ENCODE peak calls at places on chromosomes 11 and 22, in ten cellular contexts. A, I, Q, M, T, U, O, J, Z and D are unnamed samples. For H3K4me1, the result is how much of the 10 kb centered on the place peaks cover.

GRCh38 chr11:2428322-2428795 is 16.0 kb downstream of the TRPM5 start:
- DNase-seq in A (peak), I (peak), Q (no peak), M (peak), T (peak), U (peak), O (peak), J (peak), Z (no peak), D (peak)

GRCh38 chr11:67439321-67440228 is 2.1 kb upstream of the PTPRCAP start:
- DNase-seq in A (no peak), I (no peak), Q (no peak), M (no peak), T (no peak), U (no peak), O (no peak), J (no peak), Z (no peak), D (peak)

GRCh38 chr11:117941163-117941707 is 12.0 kb upstream of the TMPRSS13 start:
- DNase-seq in A (no peak), I (no peak), Q (peak), M (no peak), T (no peak), U (peak), O (peak), J (no peak), Z (no peak), D (peak)

GRCh38 chr11:48036466-48036865 is 56.1 kb downstream of the PTPRJ start:
- DNase-seq in A (no peak), I (no peak), Q (no peak), M (no peak), T (no peak), U (no peak), O (no peak), J (peak), Z (no peak), D (no peak)

GRCh38 chr22:40743740-40744139 is 64.5 kb downstream of the MCHR1 start:
- DNase-seq in A (no peak), I (no peak), Q (no peak), M (no peak), T (no peak), U (no peak), O (no peak), J (no peak), Z (no peak), D (no peak)

GRCh38 chr22:39574779-39575551 is 4.4 kb downstream of the CACNA1I start:
- DNase-seq in A (peak), I (no peak), Q (peak), M (no peak), T (no peak), U (peak), O (no peak), J (peak), Z (no peak), D (no peak)

GRCh38 chr22:46934746-46935491 is 172.5 kb downstream of the TBC1D22A start:
- DNase-seq in A (peak), I (no peak), Q (peak), M (peak), T (no peak), U (peak), O (no peak), J (peak), Z (no peak), D (peak)

GRCh38 chr11:1208361-1209261 is 14.3 kb upstream of the MUC5B start:
- DNase-seq in A (peak), I (no peak), Q (no peak), M (no peak), T (no peak), U (no peak), O (no peak), J (no peak), Z (no peak), D (peak)

GRCh38 chr11:86593833-86594232 is 78.6 kb downstream of the ME3 start:
- DNase-seq in A (no peak), I (no peak), Q (no peak), M (no peak), T (no peak), U (no peak), O (no peak), J (no peak), Z (no peak), D (no peak)

GRCh38 chr11:134524201-134524600 is 112.2 kb upstream of the B3GAT1 start:
- DNase-seq in A (no peak), I (peak), Q (no peak), M (no peak), T (no peak), U (no peak), O (no peak), J (no peak), Z (no peak), D (no peak)

GRCh38 chr11:84097186-84097585 is 811.0 kb upstream of the CCDC90B start:
- DNase-seq in A (no peak), I (no peak), Q (no peak), M (no peak), T (no peak), U (no peak), O (no peak), J (peak), Z (no peak), D (no peak)

GRCh38 chr11:46451759-46452158 is 60.2 kb upstream of the CHRM4 start:
- DNase-seq in A (no peak), I (no peak), Q (no peak), M (no peak), T (no peak), U (no peak), O (no peak), J (no peak), Z (no peak), D (no peak)

GRCh38 chr11:66126808-66127555 is 56.9 kb downstream of the PACS1 start:
- DNase-seq in A (peak), I (peak), Q (peak), M (peak), T (peak), U (peak), O (peak), J (peak), Z (peak), D (peak)

GRCh38 chr11:20608938-20609337 is 9.5 kb downstream of the SLC6A5 start:
- DNase-seq in A (no peak), I (no peak), Q (no peak), M (no peak), T (no peak), U (no peak), O (no peak), J (no peak), Z (no peak), D (no peak)

GRCh38 chr22:20405291-20405930 is 11.5 kb downstream of the ZNF74 start:
- DNase-seq in A (no peak), I (no peak), Q (no peak), M (no peak), T (no peak), U (no peak), O (no peak), J (no peak), Z (no peak), D (no peak)

GRCh38 chr11:102849319-102849718 is 5.9 kb upstream of the MMP3 start:
- DNase-seq in A (no peak), I (no peak), Q (no peak), M (no peak), T (no peak), U (no peak), O (no peak), J (peak), Z (no peak), D (no peak)

GRCh38 chr11:120467627-120468026 is 43.9 kb upstream of the GRIK4 start:
- DNase-seq in A (no peak), I (no peak), Q (no peak), M (no peak), T (no peak), U (no peak), O (no peak), J (peak), Z (no peak), D (no peak)

GRCh38 chr11:19259487-19260345 is 19.0 kb upstream of the E2F8 start:
- DNase-seq in A (peak), I (peak), Q (no peak), M (peak), T (peak), U (peak), O (peak), J (peak), Z (peak), D (peak)

GRCh38 chr11:67066333-67066709 is 9.7 kb downstream of the RHOD start:
- DNase-seq in A (no peak), I (no peak), Q (no peak), M (no peak), T (no peak), U (no peak), O (no peak), J (no peak), Z (no peak), D (no peak)

GRCh38 chr22:24146791-24147353 is 34.4 kb upstream of the SUSD2 start:
- DNase-seq in A (no peak), I (no peak), Q (no peak), M (peak), T (peak), U (peak), O (no peak), J (peak), Z (peak), D (peak)

GRCh38 chr11:76410771-76411423 is 29.8 kb downstream of the GVQW3 start:
- DNase-seq in A (no peak), I (no peak), Q (no peak), M (no peak), T (no peak), U (no peak), O (no peak), J (no peak), Z (peak), D (peak)

GRCh38 chr11:128898580-128899344 is 7.6 kb downstream of the KCNJ5 start:
- DNase-seq in A (peak), I (peak), Q (no peak), M (peak), T (no peak), U (no peak), O (peak), J (peak), Z (no peak), D (no peak)

GRCh38 chr11:119745112-119745511 is 16.1 kb upstream of the NECTIN1 start:
- DNase-seq in A (no peak), I (no peak), Q (no peak), M (no peak), T (no peak), U (no peak), O (no peak), J (no peak), Z (no peak), D (no peak)

GRCh38 chr11:87179621-87180020 is 141.9 kb downstream of the TMEM135 start:
- DNase-seq in A (no peak), I (no peak), Q (no peak), M (no peak), T (no peak), U (no peak), O (no peak), J (no peak), Z (no peak), D (no peak)

GRCh38 chr11:46006418-46007070 is 84.1 kb downstream of the LARGE2 start:
- DNase-seq in A (no peak), I (no peak), Q (no peak), M (peak), T (peak), U (peak), O (no peak), J (peak), Z (no peak), D (no peak)

GRCh38 chr11:63905179-63905578 is 11.8 kb downstream of the RCOR2 start:
- DNase-seq in A (no peak), I (no peak), Q (no peak), M (no peak), T (no peak), U (no peak), O (no peak), J (no peak), Z (no peak), D (no peak)

GRCh38 chr11:63906087-63906486 is 10.9 kb downstream of the RCOR2 start:
- DNase-seq in A (no peak), I (no peak), Q (no peak), M (no peak), T (no peak), U (no peak), O (no peak), J (no peak), Z (no peak), D (no peak)

GRCh38 chr11:63907808-63908530 is 9.0 kb downstream of the RCOR2 start:
- DNase-seq in A (no peak), I (no peak), Q (no peak), M (no peak), T (peak), U (no peak), O (no peak), J (no peak), Z (peak), D (peak)

GRCh38 chr11:63907063-63907462 is 9.9 kb downstream of the RCOR2 start:
- DNase-seq in A (no peak), I (no peak), Q (no peak), M (no peak), T (no peak), U (no peak), O (no peak), J (no peak), Z (no peak), D (no peak)

DNA sequence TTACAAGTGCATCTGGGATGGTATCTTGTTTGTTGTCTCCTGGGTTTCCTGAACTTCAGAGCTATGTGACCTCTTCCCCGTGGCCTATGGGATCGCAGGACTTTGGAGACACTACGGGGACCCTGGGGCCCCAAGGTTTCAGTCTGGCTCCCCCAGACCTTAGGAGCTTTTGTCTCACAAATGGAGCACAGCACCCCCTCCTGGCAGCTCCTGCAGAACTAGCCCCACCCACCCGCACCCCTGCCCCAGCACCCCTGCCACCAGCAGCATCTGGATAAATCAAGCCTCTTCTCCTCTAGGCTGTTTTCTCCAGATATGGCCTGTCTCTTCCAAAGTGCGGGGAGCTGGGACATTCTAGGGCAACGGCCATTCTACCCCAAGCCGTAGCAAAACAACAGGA is 10.4 kb downstream of the RCOR2 start:
- DNase-seq in A (no peak), I (no peak), Q (no peak), M (no peak), T (no peak), U (peak), O (no peak), J (no peak), Z (no peak), D (peak)
- TF ChIP-seq CTCF in A (no peak), I (no peak), Q (peak), M (peak), T (peak), U (peak), O (no peak), J (peak), Z (no peak), D (peak)

GRCh38 chr11:131136476-131136875 is 220.2 kb upstream of the SNX19 start:
- DNase-seq in A (no peak), I (no peak), Q (no peak), M (no peak), T (no peak), U (no peak), O (no peak), J (peak), Z (no peak), D (no peak)
- H3K4me1 ChIP-seq in A (under half), I (under half), Q (under half), M (under half), T (under half), U (under half), O (under half), J (under half), Z (under half), D (under half)

GRCh38 chr11:11163256-11163655 is 189.8 kb downstream of the CSNK2A3 start:
- DNase-seq in A (no peak), I (no peak), Q (no peak), M (no peak), T (no peak), U (no peak), O (no peak), J (no peak), Z (no peak), D (peak)
- TF ChIP-seq CTCF in A (peak), I (no peak), Q (no peak), M (peak), T (peak), U (peak), O (no peak), J (peak), Z (no peak), D (peak)

GRCh38 chr22:26590525-26590858 is 560 bp upstream of the TPST2 start:
- DNase-seq in A (no peak), I (peak), Q (no peak), M (peak), T (no peak), U (no peak), O (no peak), J (peak), Z (no peak), D (no peak)

GRCh38 chr22:26587991-26588613 is 1.8 kb downstream of the TPST2 start:
- DNase-seq in A (no peak), I (no peak), Q (no peak), M (no peak), T (no peak), U (no peak), O (no peak), J (peak), Z (no peak), D (no peak)

GRCh38 chr22:26589367-26589844 is 526 bp downstream of the TPST2 start:
- DNase-seq in A (peak), I (peak), Q (no peak), M (peak), T (peak), U (peak), O (peak), J (peak), Z (peak), D (peak)

GRCh38 chr22:26588749-26589366 is 1.1 kb downstream of the TPST2 start:
- DNase-seq in A (no peak), I (no peak), Q (no peak), M (no peak), T (no peak), U (no peak), O (no peak), J (no peak), Z (no peak), D (no peak)

GRCh38 chr22:26589845-26590524 is at the start of gene TPST2:
- DNase-seq in A (peak), I (peak), Q (no peak), M (peak), T (peak), U (peak), O (peak), J (peak), Z (peak), D (peak)
- H3K4me1 ChIP-seq in A (under half), I (under half), Q (under half), M (under half), T (under half), U (under half), O (under half), J (under half), Z (under half), D (under half)

GRCh38 chr22:25386538-25386884 is 167.1 kb downstream of the CRYBB2 start:
- DNase-seq in A (no peak), I (no peak), Q (no peak), M (no peak), T (no peak), U (no peak), O (no peak), J (no peak), Z (no peak), D (no peak)

GRCh38 chr22:25383278-25383820 is 163.9 kb downstream of the CRYBB2 start:
- DNase-seq in A (no peak), I (no peak), Q (no peak), M (no peak), T (no peak), U (no peak), O (no peak), J (no peak), Z (no peak), D (no peak)

GRCh38 chr22:25383892-25384291 is 164.5 kb downstream of the CRYBB2 start:
- DNase-seq in A (no peak), I (no peak), Q (no peak), M (no peak), T (no peak), U (no peak), O (no peak), J (no peak), Z (no peak), D (no peak)

GRCh38 chr22:25380141-25380747 is 160.8 kb downstream of the CRYBB2 start:
- DNase-seq in A (no peak), I (no peak), Q (no peak), M (no peak), T (no peak), U (no peak), O (no peak), J (no peak), Z (no peak), D (no peak)

GRCh38 chr22:25382762-25383161 is 163.3 kb downstream of the CRYBB2 start:
- DNase-seq in A (no peak), I (no peak), Q (no peak), M (no peak), T (no peak), U (no peak), O (no peak), J (no peak), Z (no peak), D (no peak)
- TF ChIP-seq CTCF in A (no peak), I (no peak), Q (peak), M (no peak), T (peak), U (peak), O (no peak), J (peak), Z (no peak), D (peak)

GRCh38 chr22:42931421-42932196 is 74.5 kb upstream of the ARFGAP3 start:
- DNase-seq in A (no peak), I (no peak), Q (no peak), M (no peak), T (no peak), U (no peak), O (no peak), J (no peak), Z (no peak), D (no peak)

GRCh38 chr22:42932857-42933782 is 76.0 kb upstream of the ARFGAP3 start:
- DNase-seq in A (no peak), I (peak), Q (no peak), M (no peak), T (no peak), U (no peak), O (no peak), J (peak), Z (no peak), D (peak)

GRCh38 chr22:42934338-42934737 is 77.3 kb upstream of the ARFGAP3 start:
- DNase-seq in A (no peak), I (no peak), Q (no peak), M (no peak), T (no peak), U (no peak), O (no peak), J (no peak), Z (no peak), D (peak)

GRCh38 chr22:42932197-42932519 is 75.1 kb upstream of the ARFGAP3 start:
- DNase-seq in A (no peak), I (no peak), Q (no peak), M (no peak), T (no peak), U (no peak), O (no peak), J (no peak), Z (no peak), D (peak)

DNA sequence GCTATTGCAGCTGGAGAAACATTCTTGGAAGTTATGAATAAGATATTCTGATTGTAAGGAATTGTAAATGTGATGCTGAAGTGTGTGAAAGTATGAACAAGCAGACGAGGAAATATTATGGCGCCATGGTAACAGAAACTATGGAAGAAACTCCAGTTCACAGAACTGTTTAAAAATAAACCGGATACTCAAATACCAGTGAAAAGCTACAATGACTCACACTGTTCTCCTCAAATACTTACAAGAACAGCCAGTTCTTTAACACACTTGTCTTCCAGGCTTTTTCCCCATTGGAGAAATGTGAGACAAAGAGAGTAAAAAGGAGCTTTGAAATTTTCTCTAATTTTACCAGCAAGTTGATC is 76.7 kb upstream of the ARFGAP3 start:
- DNase-seq in A (no peak), I (no peak), Q (no peak), M (peak), T (no peak), U (peak), O (no peak), J (peak), Z (no peak), D (no peak)
- H3K4me1 ChIP-seq in A (half or more), I (half or more), Q (half or more), M (half or more), T (under half), U (half or more), O (under half), J (under half), Z (under half), D (under half)

DNA sequence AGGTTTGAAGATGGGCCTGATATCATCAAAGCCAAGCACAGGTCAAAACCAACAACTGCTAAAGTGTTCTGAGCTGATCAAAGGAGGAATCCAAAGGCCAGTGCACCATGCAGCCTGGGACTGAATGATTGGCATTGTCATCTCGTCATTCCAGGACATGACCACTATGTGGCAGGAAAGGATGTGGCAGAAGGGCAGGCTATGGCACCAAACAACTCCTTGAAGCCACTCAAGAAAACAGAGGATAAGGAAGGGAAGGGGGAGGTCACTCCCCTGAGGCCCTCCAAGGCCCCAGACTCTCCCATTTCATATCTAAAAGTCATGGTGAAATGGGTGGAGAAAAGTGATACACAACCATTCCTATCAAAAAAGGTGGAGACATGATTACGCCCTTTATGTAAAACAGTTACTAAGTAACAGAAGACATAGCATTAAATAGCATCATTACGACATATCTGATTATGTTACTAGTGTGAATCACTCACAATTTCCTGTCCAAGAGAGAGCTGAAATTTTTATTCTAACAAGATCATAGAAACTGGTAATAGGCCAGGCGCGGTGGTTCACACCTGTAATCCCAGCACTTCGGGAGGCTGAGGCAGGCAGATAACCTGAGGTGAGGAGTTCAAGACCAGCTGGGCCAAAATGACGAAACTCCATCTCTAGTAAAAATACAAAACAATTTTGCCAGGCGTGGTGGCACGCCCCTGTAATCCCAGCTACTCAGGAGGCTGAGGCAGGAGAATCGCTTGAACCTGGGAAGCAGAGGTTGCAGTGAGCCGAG is 49.3 kb downstream of the AHNAK start:
- DNase-seq in A (no peak), I (peak), Q (peak), M (peak), T (no peak), U (peak), O (no peak), J (peak), Z (no peak), D (peak)
- TF ChIP-seq CTCF in A (peak), I (peak), Q (peak), M (peak), T (peak), U (peak), O (peak), J (peak), Z (no peak), D (peak)

GRCh38 chr11:94144233-94144632 is 15.6 kb downstream of the PANX1 start:
- DNase-seq in A (no peak), I (no peak), Q (no peak), M (no peak), T (no peak), U (no peak), O (no peak), J (no peak), Z (no peak), D (no peak)
- H3K4me1 ChIP-seq in A (under half), I (under half), Q (half or more), M (under half), T (under half), U (under half), O (under half), J (under half), Z (under half), D (under half)